ENCODE peak calls at places on chromosomes 7 and 10, in ten cellular contexts. One of them, this sample, is unnamed.

GRCh38 chr7:85750454-85750949 is 563.6 kb upstream of the SEMA3D start:
- DNase-seq in GM04503: no peak
- DNase-seq in CD8-positive, alpha-beta T cell: no peak
- DNase-seq in stimulated activated CD4-positive, alpha-beta T cell treated with anti-CD3 and anti-CD28 coated beads, Interleukin-1b, Interleukin-23, amount 100 ng/mL, for 48 hours: peak
- DNase-seq in ascending aorta: no peak
- DNase-seq in GM04504: peak
- DNase-seq in Caco-2: peak
- DNase-seq in brain microvascular endothelial cell: peak
- DNase-seq in midbrain: no peak
- DNase-seq in gastrocnemius medialis: no peak
- DNase-seq in this sample: peak

GRCh38 chr10:59126992-59127391 is 49.5 kb upstream of the PHYHIPL start:
- DNase-seq in brain microvascular endothelial cell: no peak
- DNase-seq in midbrain: no peak
- DNase-seq in Caco-2: peak
- DNase-seq in CD8-positive, alpha-beta T cell: no peak
- DNase-seq in GM04504: no peak
- DNase-seq in ascending aorta: no peak
- DNase-seq in gastrocnemius medialis: no peak
- DNase-seq in GM04503: no peak
- DNase-seq in stimulated activated CD4-positive, alpha-beta T cell treated with anti-CD3 and anti-CD28 coated beads, Interleukin-1b, Interleukin-23, amount 100 ng/mL, for 48 hours: no peak
- DNase-seq in this sample: no peak

GRCh38 chr10:1454428-1454827 is 282.9 kb downstream of the ADARB2 start:
- DNase-seq in brain microvascular endothelial cell: no peak
- DNase-seq in ascending aorta: no peak
- DNase-seq in midbrain: no peak
- DNase-seq in stimulated activated CD4-positive, alpha-beta T cell treated with anti-CD3 and anti-CD28 coated beads, Interleukin-1b, Interleukin-23, amount 100 ng/mL, for 48 hours: peak
- DNase-seq in Caco-2: no peak
- DNase-seq in CD8-positive, alpha-beta T cell: no peak
- DNase-seq in GM04503: no peak
- DNase-seq in gastrocnemius medialis: no peak
- DNase-seq in GM04504: no peak
- DNase-seq in this sample: no peak

GRCh38 chr10:18359839-18360238 is 219.6 kb downstream of the CACNB2 start:
- DNase-seq in stimulated activated CD4-positive, alpha-beta T cell treated with anti-CD3 and anti-CD28 coated beads, Interleukin-1b, Interleukin-23, amount 100 ng/mL, for 48 hours: no peak
- DNase-seq in gastrocnemius medialis: no peak
- DNase-seq in GM04503: no peak
- DNase-seq in midbrain: no peak
- DNase-seq in brain microvascular endothelial cell: no peak
- DNase-seq in CD8-positive, alpha-beta T cell: no peak
- DNase-seq in Caco-2: no peak
- DNase-seq in ascending aorta: no peak
- DNase-seq in GM04504: no peak
- DNase-seq in this sample: no peak

GRCh38 chr10:71427246-71427645 is 30.5 kb downstream of the CDH23 start:
- DNase-seq in midbrain: no peak
- DNase-seq in Caco-2: no peak
- DNase-seq in GM04504: no peak
- DNase-seq in GM04503: no peak
- DNase-seq in stimulated activated CD4-positive, alpha-beta T cell treated with anti-CD3 and anti-CD28 coated beads, Interleukin-1b, Interleukin-23, amount 100 ng/mL, for 48 hours: no peak
- DNase-seq in gastrocnemius medialis: no peak
- DNase-seq in ascending aorta: no peak
- DNase-seq in brain microvascular endothelial cell: no peak
- DNase-seq in CD8-positive, alpha-beta T cell: no peak
- DNase-seq in this sample: no peak

GRCh38 chr10:48518926-48519730 is 85.7 kb downstream of the ARHGAP22 start:
- DNase-seq in Caco-2: no peak
- DNase-seq in midbrain: no peak
- DNase-seq in brain microvascular endothelial cell: no peak
- DNase-seq in ascending aorta: no peak
- DNase-seq in GM04503: no peak
- DNase-seq in stimulated activated CD4-positive, alpha-beta T cell treated with anti-CD3 and anti-CD28 coated beads, Interleukin-1b, Interleukin-23, amount 100 ng/mL, for 48 hours: no peak
- DNase-seq in gastrocnemius medialis: no peak
- DNase-seq in GM04504: no peak
- DNase-seq in CD8-positive, alpha-beta T cell: no peak
- DNase-seq in this sample: no peak

GRCh38 chr10:101935431-101935830 is 91.8 kb upstream of the KCNIP2 start:
- DNase-seq in GM04503: no peak
- DNase-seq in brain microvascular endothelial cell: no peak
- DNase-seq in Caco-2: no peak
- DNase-seq in GM04504: no peak
- DNase-seq in midbrain: no peak
- DNase-seq in CD8-positive, alpha-beta T cell: no peak
- DNase-seq in gastrocnemius medialis: no peak
- DNase-seq in ascending aorta: no peak
- DNase-seq in stimulated activated CD4-positive, alpha-beta T cell treated with anti-CD3 and anti-CD28 coated beads, Interleukin-1b, Interleukin-23, amount 100 ng/mL, for 48 hours: no peak
- DNase-seq in this sample: peak

GRCh38 chr10:78731675-78732074 is 337.1 kb upstream of the ZMIZ1 start:
- DNase-seq in ascending aorta: no peak
- DNase-seq in brain microvascular endothelial cell: no peak
- DNase-seq in Caco-2: no peak
- DNase-seq in stimulated activated CD4-positive, alpha-beta T cell treated with anti-CD3 and anti-CD28 coated beads, Interleukin-1b, Interleukin-23, amount 100 ng/mL, for 48 hours: no peak
- DNase-seq in GM04503: no peak
- DNase-seq in GM04504: no peak
- DNase-seq in CD8-positive, alpha-beta T cell: no peak
- DNase-seq in midbrain: no peak
- DNase-seq in gastrocnemius medialis: no peak
- DNase-seq in this sample: no peak

GRCh38 chr7:2488681-2489080 is 12.5 kb upstream of the GRIFIN start:
- DNase-seq in stimulated activated CD4-positive, alpha-beta T cell treated with anti-CD3 and anti-CD28 coated beads, Interleukin-1b, Interleukin-23, amount 100 ng/mL, for 48 hours: no peak
- DNase-seq in midbrain: no peak
- DNase-seq in gastrocnemius medialis: no peak
- DNase-seq in GM04504: no peak
- DNase-seq in brain microvascular endothelial cell: no peak
- DNase-seq in Caco-2: no peak
- DNase-seq in GM04503: no peak
- DNase-seq in ascending aorta: no peak
- DNase-seq in CD8-positive, alpha-beta T cell: no peak
- DNase-seq in this sample: no peak

GRCh38 chr7:44534087-44534486 is 7.0 kb downstream of the NPC1L1 start:
- DNase-seq in Caco-2: no peak
- DNase-seq in brain microvascular endothelial cell: no peak
- DNase-seq in stimulated activated CD4-positive, alpha-beta T cell treated with anti-CD3 and anti-CD28 coated beads, Interleukin-1b, Interleukin-23, amount 100 ng/mL, for 48 hours: no peak
- DNase-seq in GM04503: no peak
- DNase-seq in ascending aorta: no peak
- DNase-seq in gastrocnemius medialis: no peak
- DNase-seq in midbrain: no peak
- DNase-seq in GM04504: no peak
- DNase-seq in CD8-positive, alpha-beta T cell: no peak
- DNase-seq in this sample: no peak

GRCh38 chr10:131200856-131201470 is 110.6 kb downstream of the TCERG1L start:
- DNase-seq in ascending aorta: no peak
- DNase-seq in GM04503: no peak
- DNase-seq in brain microvascular endothelial cell: no peak
- DNase-seq in Caco-2: no peak
- DNase-seq in gastrocnemius medialis: no peak
- DNase-seq in stimulated activated CD4-positive, alpha-beta T cell treated with anti-CD3 and anti-CD28 coated beads, Interleukin-1b, Interleukin-23, amount 100 ng/mL, for 48 hours: no peak
- DNase-seq in midbrain: no peak
- DNase-seq in GM04504: no peak
- DNase-seq in CD8-positive, alpha-beta T cell: no peak
- DNase-seq in this sample: no peak

GRCh38 chr10:50796693-50797092 is 57.0 kb downstream of the ASAH2B start:
- DNase-seq in CD8-positive, alpha-beta T cell: no peak
- DNase-seq in Caco-2: no peak
- DNase-seq in gastrocnemius medialis: no peak
- DNase-seq in ascending aorta: no peak
- DNase-seq in stimulated activated CD4-positive, alpha-beta T cell treated with anti-CD3 and anti-CD28 coated beads, Interleukin-1b, Interleukin-23, amount 100 ng/mL, for 48 hours: no peak
- DNase-seq in GM04504: no peak
- DNase-seq in GM04503: no peak
- DNase-seq in brain microvascular endothelial cell: no peak
- DNase-seq in midbrain: no peak
- DNase-seq in this sample: no peak

GRCh38 chr10:132448248-132448731 is 51.3 kb downstream of the PWWP2B start:
- DNase-seq in brain microvascular endothelial cell: no peak
- DNase-seq in GM04503: no peak
- DNase-seq in gastrocnemius medialis: peak
- DNase-seq in midbrain: no peak
- DNase-seq in ascending aorta: no peak
- DNase-seq in Caco-2: no peak
- DNase-seq in CD8-positive, alpha-beta T cell: peak
- DNase-seq in GM04504: no peak
- DNase-seq in stimulated activated CD4-positive, alpha-beta T cell treated with anti-CD3 and anti-CD28 coated beads, Interleukin-1b, Interleukin-23, amount 100 ng/mL, for 48 hours: peak
- DNase-seq in this sample: no peak

GRCh38 chr7:135242096-135242684 is 8.6 kb downstream of the STRA8 start:
- DNase-seq in stimulated activated CD4-positive, alpha-beta T cell treated with anti-CD3 and anti-CD28 coated beads, Interleukin-1b, Interleukin-23, amount 100 ng/mL, for 48 hours: no peak
- DNase-seq in midbrain: no peak
- DNase-seq in GM04503: no peak
- DNase-seq in GM04504: no peak
- DNase-seq in gastrocnemius medialis: no peak
- DNase-seq in Caco-2: no peak
- DNase-seq in brain microvascular endothelial cell: no peak
- DNase-seq in ascending aorta: no peak
- DNase-seq in CD8-positive, alpha-beta T cell: no peak
- DNase-seq in this sample: no peak